ENCODE peak calls at places on chromosomes 5 and 9, in eight cellular contexts. X, M, T, H, B, Z, F and L are unnamed samples.

GRCh38 chr9:109213300-109214121 is 46.5 kb upstream of the FRRS1L start:
- DNase-seq in M (peak), T (no peak), Z (no peak), B (no peak), H (no peak), X (no peak), F (no peak), L (no peak)

GRCh38 chr9:136082496-136083361 is 12.4 kb downstream of the NACC2 start:
- DNase-seq in M (no peak), Z (no peak), F (no peak), X (no peak), T (no peak), H (peak), B (no peak), L (peak)

GRCh38 chr9:87494970-87495471 is 2.6 kb upstream of the DAPK1 start:
- DNase-seq in T (no peak), H (no peak), X (peak), B (peak), F (no peak), Z (no peak), M (no peak), L (no peak)

GRCh38 chr9:93576296-93577044 is at the start of gene PHF2:
- DNase-seq in Z (no peak), H (peak), B (peak), T (no peak), X (no peak), F (no peak), M (no peak), L (peak)

GRCh38 chr9:131503626-131504465 is 1.1 kb downstream of the POMT1 start:
- DNase-seq in B (peak), Z (peak), F (peak), X (peak), M (no peak), T (peak), H (no peak), L (peak)

GRCh38 chr9:17942498-17942897 is 363.6 kb downstream of the SH3GL2 start:
- DNase-seq in B (no peak), H (no peak), T (no peak), X (no peak), Z (no peak), F (no peak), M (peak), L (no peak)

GRCh38 chr5:141861194-141861593 is 17.0 kb downstream of the PCDH1 start:
- DNase-seq in Z (no peak), B (no peak), F (no peak), T (no peak), X (no peak), H (no peak), M (no peak), L (no peak)

GRCh38 chr9:124869986-124870560 is 8.1 kb downstream of the ARPC5L start:
- DNase-seq in H (peak), M (no peak), T (peak), X (no peak), Z (peak), B (peak), F (peak), L (no peak)

GRCh38 chr9:86859056-86859455 is 88.2 kb downstream of the GAS1 start:
- DNase-seq in F (no peak), B (peak), H (no peak), M (no peak), X (no peak), T (no peak), Z (no peak), L (no peak)

GRCh38 chr5:157464518-157465171 is 4.6 kb downstream of the NIPAL4 start:
- DNase-seq in F (peak), H (no peak), B (peak), T (peak), X (no peak), Z (no peak), M (no peak), L (no peak)

GRCh38 chr9:93567271-93567959 is 9.0 kb upstream of the PHF2 start:
- DNase-seq in H (no peak), X (no peak), T (no peak), M (no peak), Z (no peak), B (no peak), F (no peak), L (peak)

GRCh38 chr9:99433555-99433954 is 211.5 kb downstream of the SEC61B start:
- DNase-seq in M (no peak), B (peak), F (peak), H (peak), X (peak), T (peak), Z (no peak), L (no peak)

GRCh38 chr5:73419414-73420390 is 28.9 kb downstream of the FOXD1 start:
- DNase-seq in T (no peak), B (peak), X (peak), H (peak), Z (no peak), F (peak), M (no peak), L (no peak)

GRCh38 chr9:107367727-107368502 is 84.8 kb downstream of the RAD23B start:
- DNase-seq in T (no peak), B (peak), F (peak), Z (no peak), X (no peak), H (no peak), M (no peak), L (no peak)

GRCh38 chr9:109426621-109427402 is 71.3 kb downstream of the PTPN3 start:
- DNase-seq in Z (no peak), F (no peak), X (peak), H (no peak), T (no peak), M (no peak), B (no peak), L (no peak)

GRCh38 chr5:411728-412127 is 31.2 kb upstream of the EXOC3 start:
- DNase-seq in X (no peak), H (peak), B (no peak), T (no peak), Z (no peak), F (no peak), M (no peak), L (no peak)

GRCh38 chr5:34791761-34792244 is 47.2 kb upstream of the TTC23L start:
- DNase-seq in F (peak), X (no peak), M (no peak), H (no peak), Z (no peak), T (no peak), B (no peak), L (no peak)

GRCh38 chr5:15897609-15898008 is 282.0 kb downstream of the MARCHF11 start:
- DNase-seq in H (no peak), X (no peak), B (no peak), M (no peak), F (no peak), Z (no peak), T (no peak), L (no peak)